ENCODE peak calls at places on chromosome 10, in ten cellular contexts. I, P, Q, X, E, Z, H, N, U and L are unnamed samples. For H3K4me1 and H3K9me3, the result is how much of the 10 kb centered on the place peaks cover.

GRCh38 chr10:95447733-95448132 is 113.4 kb downstream of the SORBS1 start:
- DNase-seq in I (no peak), P (peak), Q (peak), X (no peak), E (peak), Z (no peak), H (no peak), N (no peak), U (no peak), L (no peak)

GRCh38 chr10:68142761-68143160 is 33.5 kb downstream of the MYPN start:
- DNase-seq in I (no peak), P (no peak), Q (no peak), X (no peak), E (no peak), Z (no peak), H (no peak), N (no peak), U (no peak), L (no peak)

GRCh38 chr10:88415533-88416130 is 167.5 kb downstream of the RNLS start:
- DNase-seq in I (no peak), P (no peak), Q (no peak), X (no peak), E (no peak), Z (no peak), H (no peak), N (no peak), U (no peak), L (no peak)

GRCh38 chr10:102647433-102648268 is 3.4 kb downstream of the TRIM8 start:
- DNase-seq in I (no peak), P (peak), Q (no peak), X (no peak), E (no peak), Z (no peak), H (peak), N (no peak), U (no peak), L (no peak)

GRCh38 chr10:101489355-101489754 is 98.7 kb downstream of the POLL start:
- DNase-seq in I (no peak), P (peak), Q (no peak), X (no peak), E (peak), Z (no peak), H (no peak), N (no peak), U (no peak), L (no peak)

GRCh38 chr10:100988166-100988565 is 823 bp downstream of the TWNK start:
- DNase-seq in I (no peak), P (no peak), Q (no peak), X (no peak), E (no peak), Z (no peak), H (no peak), N (no peak), U (no peak), L (no peak)

GRCh38 chr10:6082496-6083395 is 6.1 kb upstream of the RBM17 start:
- DNase-seq in I (no peak), P (no peak), Q (peak), X (no peak), E (no peak), Z (no peak), H (no peak), N (no peak), U (no peak), L (no peak)

GRCh38 chr10:59176241-59177030 is at the start of gene PHYHIPL:
- DNase-seq in I (peak), P (peak), Q (peak), X (no peak), E (no peak), Z (no peak), H (peak), N (no peak), U (no peak), L (no peak)

GRCh38 chr10:124162136-124162535 is 68.7 kb upstream of the CHST15 start:
- DNase-seq in I (peak), P (no peak), Q (no peak), X (no peak), E (no peak), Z (no peak), H (no peak), N (no peak), U (no peak), L (no peak)

GRCh38 chr10:21330628-21331020 is 194.9 kb downstream of the SKIDA1 start:
- DNase-seq in I (no peak), P (no peak), Q (peak), X (no peak), E (no peak), Z (no peak), H (no peak), N (no peak), U (no peak), L (no peak)

GRCh38 chr10:101817542-101818118 is 614 bp downstream of the OGA start:
- DNase-seq in I (peak), P (peak), Q (peak), X (no peak), E (peak), Z (peak), H (peak), N (peak), U (peak), L (peak)

GRCh38 chr10:4195214-4195613 is 410.2 kb upstream of the KLF6 start:
- DNase-seq in I (no peak), P (peak), Q (no peak), X (no peak), E (peak), Z (no peak), H (no peak), N (no peak), U (no peak), L (no peak)

GRCh38 chr10:9045311-9045710 is 990.8 kb downstream of the GATA3 start:
- DNase-seq in I (no peak), P (no peak), Q (no peak), X (no peak), E (peak), Z (no peak), H (no peak), N (no peak), U (no peak), L (no peak)

GRCh38 chr10:116272497-116273221 is at the start of gene GFRA1:
- DNase-seq in I (no peak), P (peak), Q (no peak), X (no peak), E (peak), Z (no peak), H (peak), N (no peak), U (no peak), L (no peak)
- H3K4me1 ChIP-seq in I (under half), P (under half), Q (under half), X (under half), E (under half), Z (under half), H (under half), N (under half), U (under half), L (under half)

GRCh38 chr10:121459765-121460453 is 138.3 kb downstream of the FGFR2 start:
- DNase-seq in I (no peak), P (peak), Q (no peak), X (no peak), E (peak), Z (no peak), H (peak), N (no peak), U (no peak), L (no peak)
- H3K9me3 ChIP-seq in I (under half), P (under half), Q (under half), X (under half), E (under half), Z (under half), H (under half), N (under half), U (under half), L (under half)

DNA sequence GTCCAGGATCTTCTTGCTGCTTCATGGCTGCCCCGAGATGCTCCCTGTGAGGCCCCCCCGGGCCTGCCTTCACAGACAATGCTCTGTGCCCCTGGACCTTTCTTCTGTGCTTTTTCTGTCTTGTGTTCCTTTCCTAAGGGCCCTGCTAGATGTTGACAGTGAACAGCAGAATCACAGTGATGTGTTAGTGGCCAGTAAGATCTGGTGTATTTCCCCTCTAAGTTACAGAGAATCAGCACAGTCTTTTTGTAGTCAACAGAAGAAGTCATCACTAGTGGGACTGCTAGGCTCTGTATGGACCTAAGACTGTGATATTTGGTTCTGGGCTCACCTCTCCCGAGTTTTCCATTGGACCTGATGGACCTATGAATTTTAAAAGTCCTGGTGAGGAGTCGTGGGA is 194.6 kb downstream of the CELF2 start:
- DNase-seq in I (no peak), P (no peak), Q (no peak), X (no peak), E (no peak), Z (no peak), H (no peak), N (no peak), U (no peak), L (no peak)
- H3K4me1 ChIP-seq in I (under half), P (under half), Q (half or more), X (under half), E (under half), Z (under half), H (under half), N (under half), U (under half), L (under half)

GRCh38 chr10:43644252-43644651 is 4.4 kb downstream of the ZNF32 start:
- DNase-seq in I (no peak), P (peak), Q (no peak), X (no peak), E (peak), Z (no peak), H (no peak), N (no peak), U (no peak), L (no peak)

GRCh38 chr10:43645866-43646265 is 2.8 kb downstream of the ZNF32 start:
- DNase-seq in I (no peak), P (no peak), Q (no peak), X (no peak), E (no peak), Z (no peak), H (no peak), N (no peak), U (no peak), L (no peak)

DNA sequence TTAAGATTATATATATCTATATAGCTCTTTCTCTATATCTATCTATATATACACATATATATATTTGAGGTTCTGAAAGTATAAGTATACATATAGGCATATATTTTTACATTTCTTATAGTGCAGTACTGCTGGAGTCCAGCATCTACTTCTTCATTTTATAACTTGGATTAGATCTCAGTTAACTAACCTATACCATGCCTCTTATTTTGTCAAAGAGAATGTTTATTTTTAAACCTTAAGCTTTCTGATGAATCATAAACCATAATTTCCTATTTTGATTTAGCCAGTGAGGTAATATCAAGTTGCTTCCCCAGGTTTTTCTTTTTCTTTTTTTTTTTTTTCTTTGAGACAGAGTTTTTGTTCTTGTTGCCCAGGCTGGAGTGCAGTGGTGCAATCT is 8.1 kb downstream of the ZNF32 start:
- DNase-seq in I (no peak), P (no peak), Q (no peak), X (no peak), E (no peak), Z (no peak), H (no peak), N (no peak), U (no peak), L (no peak)
- H3K9me3 ChIP-seq in I (half or more), P (under half), Q (under half), X (under half), E (under half), Z (half or more), H (under half), N (under half), U (under half), L (half or more)

GRCh38 chr10:113113241-113113640 is 163.2 kb downstream of the TCF7L2 start:
- DNase-seq in I (no peak), P (no peak), Q (no peak), X (no peak), E (no peak), Z (no peak), H (no peak), N (no peak), U (no peak), L (no peak)

GRCh38 chr10:113108948-113109347 is 158.9 kb downstream of the TCF7L2 start:
- DNase-seq in I (no peak), P (no peak), Q (no peak), X (no peak), E (no peak), Z (no peak), H (no peak), N (no peak), U (no peak), L (no peak)

GRCh38 chr10:113113918-113114317 is 163.9 kb downstream of the TCF7L2 start:
- DNase-seq in I (no peak), P (no peak), Q (no peak), X (no peak), E (no peak), Z (no peak), H (no peak), N (no peak), U (no peak), L (no peak)

GRCh38 chr10:113111900-113112853 is 162.1 kb downstream of the TCF7L2 start:
- DNase-seq in I (no peak), P (peak), Q (no peak), X (no peak), E (peak), Z (peak), H (no peak), N (no peak), U (peak), L (peak)

GRCh38 chr10:113111260-113111659 is 161.2 kb downstream of the TCF7L2 start:
- DNase-seq in I (no peak), P (no peak), Q (no peak), X (no peak), E (no peak), Z (no peak), H (no peak), N (no peak), U (no peak), L (no peak)
- H3K4me1 ChIP-seq in I (under half), P (under half), Q (under half), X (half or more), E (under half), Z (under half), H (under half), N (under half), U (under half), L (under half)